ENCODE peak calls at places on chromosomes 4 and X, in eight cellular contexts. One of them, this sample, is unnamed.
A peak's percentile ranks its signal among the peaks of the same experiment; 100 is the strongest.

GRCh38 chrX:38819163-38819562 is 17.9 kb downstream of the MID1IP1 start:
- DNase-seq in brain microvascular endothelial cell: no peak
- DNase-seq in epithelial cell of esophagus: no peak
- DNase-seq in A549: no peak
- DNase-seq in astrocyte: no peak
- DNase-seq in tibial artery: no peak
- DNase-seq in cardiac muscle cell: no peak
- DNase-seq in astrocyte of the cerebellum: no peak
- DNase-seq in this sample: no peak

GRCh38 chr4:149735796-149736195 is 79.8 kb downstream of the IQCM start:
- DNase-seq in cardiac muscle cell: peak; percentile 57
- DNase-seq in epithelial cell of esophagus: peak; percentile 43
- DNase-seq in tibial artery: no peak
- DNase-seq in astrocyte: no peak
- DNase-seq in astrocyte of the cerebellum: no peak
- DNase-seq in A549: no peak
- DNase-seq in brain microvascular endothelial cell: no peak
- DNase-seq in this sample: peak; percentile 55

GRCh38 chrX:45142185-45142584 is 58.5 kb downstream of the DIPK2B start:
- DNase-seq in astrocyte of the cerebellum: no peak
- DNase-seq in cardiac muscle cell: no peak
- DNase-seq in brain microvascular endothelial cell: no peak
- DNase-seq in tibial artery: no peak
- DNase-seq in A549: no peak
- DNase-seq in astrocyte: no peak
- DNase-seq in epithelial cell of esophagus: no peak
- DNase-seq in this sample: no peak

GRCh38 chr4:56655209-56655626 is 25.9 kb downstream of the HOPX start:
- DNase-seq in astrocyte: peak; percentile 18
- DNase-seq in cardiac muscle cell: peak; percentile 29
- DNase-seq in tibial artery: no peak
- DNase-seq in A549: no peak
- DNase-seq in astrocyte of the cerebellum: no peak
- DNase-seq in brain microvascular endothelial cell: no peak
- DNase-seq in epithelial cell of esophagus: peak; percentile 39
- DNase-seq in this sample: peak; percentile 25

GRCh38 chr4:37383579-37384229 is 139.2 kb downstream of the NWD2 start:
- DNase-seq in cardiac muscle cell: peak; percentile 40
- DNase-seq in astrocyte of the cerebellum: no peak
- DNase-seq in astrocyte: no peak
- DNase-seq in A549: peak; percentile 9
- DNase-seq in tibial artery: no peak
- DNase-seq in brain microvascular endothelial cell: peak; percentile 11
- DNase-seq in epithelial cell of esophagus: peak; percentile 50
- DNase-seq in this sample: peak; percentile 30

GRCh38 chr4:5566991-5567390 is 141.4 kb downstream of the EVC2 start:
- DNase-seq in cardiac muscle cell: no peak
- DNase-seq in brain microvascular endothelial cell: no peak
- DNase-seq in astrocyte of the cerebellum: no peak
- DNase-seq in astrocyte: no peak
- DNase-seq in A549: no peak
- DNase-seq in epithelial cell of esophagus: no peak
- DNase-seq in tibial artery: no peak
- DNase-seq in this sample: no peak

GRCh38 chr4:74473155-74473811 is 28.3 kb downstream of the AREG start:
- DNase-seq in astrocyte of the cerebellum: peak; percentile 63
- DNase-seq in cardiac muscle cell: peak; percentile 92
- DNase-seq in epithelial cell of esophagus: peak; percentile 90
- DNase-seq in tibial artery: peak; percentile 41
- DNase-seq in brain microvascular endothelial cell: peak; percentile 91
- DNase-seq in A549: peak; percentile 10
- DNase-seq in astrocyte: peak; percentile 84
- DNase-seq in this sample: peak; percentile 91

GRCh38 chrX:100654256-100654655 is 10.3 kb downstream of the SRPX2 start:
- DNase-seq in tibial artery: no peak
- DNase-seq in cardiac muscle cell: peak; percentile 48
- DNase-seq in brain microvascular endothelial cell: no peak
- DNase-seq in astrocyte of the cerebellum: no peak
- DNase-seq in A549: peak; percentile 18
- DNase-seq in astrocyte: no peak
- DNase-seq in epithelial cell of esophagus: peak; percentile 30
- DNase-seq in this sample: peak; percentile 64

GRCh38 chrX:70096052-70096451 is 33.8 kb downstream of the OTUD6A start:
- DNase-seq in astrocyte: no peak
- DNase-seq in A549: no peak
- DNase-seq in tibial artery: no peak
- DNase-seq in cardiac muscle cell: peak; percentile 46
- DNase-seq in brain microvascular endothelial cell: peak; percentile 11
- DNase-seq in astrocyte of the cerebellum: no peak
- DNase-seq in epithelial cell of esophagus: peak; percentile 44
- DNase-seq in this sample: peak; percentile 24

GRCh38 chr4:30354605-30355004 is 365.6 kb upstream of the PCDH7 start:
- DNase-seq in astrocyte of the cerebellum: no peak
- DNase-seq in tibial artery: no peak
- DNase-seq in cardiac muscle cell: no peak
- DNase-seq in epithelial cell of esophagus: no peak
- DNase-seq in A549: no peak
- DNase-seq in astrocyte: no peak
- DNase-seq in brain microvascular endothelial cell: no peak
- DNase-seq in this sample: no peak

GRCh38 chr4:164009435-164009834 is 514.9 kb downstream of the TMA16 start:
- DNase-seq in A549: no peak
- DNase-seq in tibial artery: no peak
- DNase-seq in cardiac muscle cell: no peak
- DNase-seq in brain microvascular endothelial cell: no peak
- DNase-seq in astrocyte of the cerebellum: no peak
- DNase-seq in astrocyte: no peak
- DNase-seq in epithelial cell of esophagus: no peak
- DNase-seq in this sample: no peak

GRCh38 chr4:164011791-164012190 is 517.3 kb downstream of the TMA16 start:
- DNase-seq in cardiac muscle cell: no peak
- DNase-seq in A549: no peak
- DNase-seq in epithelial cell of esophagus: no peak
- DNase-seq in astrocyte: no peak
- DNase-seq in tibial artery: no peak
- DNase-seq in astrocyte of the cerebellum: no peak
- DNase-seq in brain microvascular endothelial cell: no peak
- DNase-seq in this sample: no peak

DNA sequence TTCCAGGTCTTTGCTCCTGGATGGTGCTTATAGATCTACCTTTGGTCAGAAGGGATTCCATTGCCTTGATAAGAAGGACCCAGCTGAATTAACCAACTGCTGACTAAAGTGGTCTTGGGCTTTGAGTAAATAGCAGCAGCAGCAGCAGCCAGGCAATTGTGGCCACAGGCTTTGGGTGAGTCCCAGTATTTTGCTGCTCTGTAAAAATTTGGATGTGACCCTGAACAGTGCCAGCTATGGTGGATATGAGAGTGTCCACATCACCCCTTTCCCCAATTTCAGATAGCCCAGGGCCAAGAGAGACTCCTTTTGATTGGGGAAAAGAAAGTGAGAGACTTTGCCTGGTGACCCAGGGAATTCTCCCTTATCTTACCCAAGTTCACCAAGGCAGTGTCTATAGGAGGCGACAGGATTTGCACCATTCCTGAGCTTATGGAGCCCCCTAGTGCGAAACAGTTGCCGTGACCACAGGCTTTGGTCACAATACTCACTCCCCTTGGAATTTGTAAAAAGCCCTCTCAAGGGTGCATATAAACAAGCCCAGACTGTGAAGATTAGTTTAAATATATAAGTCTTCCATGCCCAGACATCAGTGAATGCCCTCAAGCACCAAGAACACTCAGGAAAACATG is 518.0 kb downstream of the TMA16 start:
- DNase-seq in A549: no peak
- DNase-seq in brain microvascular endothelial cell: peak; percentile 13
- DNase-seq in tibial artery: no peak
- DNase-seq in astrocyte of the cerebellum: peak; percentile 23
- DNase-seq in cardiac muscle cell: no peak
- DNase-seq in astrocyte: peak; percentile 20
- DNase-seq in epithelial cell of esophagus: peak; percentile 65
- DNase-seq in this sample: peak; percentile 34
- TF ChIP-seq CTCF in A549: no peak
- TF ChIP-seq CTCF in brain microvascular endothelial cell: peak; percentile 80
- TF ChIP-seq CTCF in tibial artery: no peak
- TF ChIP-seq CTCF in astrocyte of the cerebellum: peak; percentile 72
- TF ChIP-seq CTCF in cardiac muscle cell: no peak
- TF ChIP-seq CTCF in astrocyte: peak; percentile 54
- TF ChIP-seq CTCF in epithelial cell of esophagus: peak; percentile 76
- TF ChIP-seq CTCF in this sample: peak; percentile 48

GRCh38 chr4:126915999-126916625 is 716.6 kb upstream of the INTU start:
- DNase-seq in cardiac muscle cell: peak; percentile 55
- DNase-seq in astrocyte of the cerebellum: no peak
- DNase-seq in A549: no peak
- DNase-seq in epithelial cell of esophagus: no peak
- DNase-seq in brain microvascular endothelial cell: no peak
- DNase-seq in astrocyte: no peak
- DNase-seq in tibial artery: no peak
- DNase-seq in this sample: no peak
- H3K4me3 ChIP-seq in cardiac muscle cell: no peak overlapping the region
- H3K4me3 ChIP-seq in astrocyte of the cerebellum: peak overlapping the region; percentile 11
- H3K4me3 ChIP-seq in A549: no peak overlapping the region
- H3K4me3 ChIP-seq in epithelial cell of esophagus: no peak overlapping the region
- H3K4me3 ChIP-seq in brain microvascular endothelial cell: no peak overlapping the region
- H3K4me3 ChIP-seq in astrocyte: peak overlapping the region; percentile 38
- H3K4me3 ChIP-seq in tibial artery: peak overlapping the region; percentile 32
- H3K4me3 ChIP-seq in this sample: no peak overlapping the region

GRCh38 chrX:131762802-131763234 is 218.9 kb downstream of the OR13H1 start:
- DNase-seq in astrocyte of the cerebellum: peak; percentile 68
- DNase-seq in epithelial cell of esophagus: no peak
- DNase-seq in A549: peak; percentile 66
- DNase-seq in brain microvascular endothelial cell: peak; percentile 64
- DNase-seq in cardiac muscle cell: no peak
- DNase-seq in tibial artery: no peak
- DNase-seq in astrocyte: peak; percentile 17
- DNase-seq in this sample: peak; percentile 78
- TF ChIP-seq CTCF in astrocyte of the cerebellum: peak; percentile 40
- TF ChIP-seq CTCF in epithelial cell of esophagus: no peak
- TF ChIP-seq CTCF in A549: peak; percentile 66
- TF ChIP-seq CTCF in brain microvascular endothelial cell: peak; percentile 52
- TF ChIP-seq CTCF in cardiac muscle cell: no peak
- TF ChIP-seq CTCF in tibial artery: no peak
- TF ChIP-seq CTCF in astrocyte: no peak
- TF ChIP-seq CTCF in this sample: peak; percentile 47

GRCh38 chr4:138056541-138056940 is 185.6 kb downstream of the SLC7A11 start:
- DNase-seq in cardiac muscle cell: no peak
- DNase-seq in tibial artery: no peak
- DNase-seq in brain microvascular endothelial cell: no peak
- DNase-seq in astrocyte of the cerebellum: no peak
- DNase-seq in astrocyte: no peak
- DNase-seq in A549: no peak
- DNase-seq in epithelial cell of esophagus: no peak
- DNase-seq in this sample: no peak

GRCh38 chr4:138053601-138054322 is 188.4 kb downstream of the SLC7A11 start:
- DNase-seq in cardiac muscle cell: peak; percentile 87
- DNase-seq in tibial artery: no peak
- DNase-seq in A549: peak; percentile 51
- DNase-seq in brain microvascular endothelial cell: peak; percentile 93
- DNase-seq in astrocyte: peak; percentile 92
- DNase-seq in astrocyte of the cerebellum: peak; percentile 63
- DNase-seq in epithelial cell of esophagus: peak; percentile 95
- DNase-seq in this sample: peak; percentile 96

GRCh38 chr4:138051157-138051556 is 191.0 kb downstream of the SLC7A11 start:
- DNase-seq in A549: no peak
- DNase-seq in astrocyte of the cerebellum: no peak
- DNase-seq in brain microvascular endothelial cell: peak; percentile 42
- DNase-seq in cardiac muscle cell: no peak
- DNase-seq in astrocyte: peak; percentile 63
- DNase-seq in epithelial cell of esophagus: peak; percentile 18
- DNase-seq in tibial artery: no peak
- DNase-seq in this sample: peak; percentile 51

GRCh38 chr4:138050601-138051000 is 191.5 kb downstream of the SLC7A11 start:
- DNase-seq in brain microvascular endothelial cell: peak; percentile 53
- DNase-seq in astrocyte: no peak
- DNase-seq in tibial artery: no peak
- DNase-seq in astrocyte of the cerebellum: no peak
- DNase-seq in A549: no peak
- DNase-seq in cardiac muscle cell: no peak
- DNase-seq in epithelial cell of esophagus: no peak
- DNase-seq in this sample: no peak

DNA sequence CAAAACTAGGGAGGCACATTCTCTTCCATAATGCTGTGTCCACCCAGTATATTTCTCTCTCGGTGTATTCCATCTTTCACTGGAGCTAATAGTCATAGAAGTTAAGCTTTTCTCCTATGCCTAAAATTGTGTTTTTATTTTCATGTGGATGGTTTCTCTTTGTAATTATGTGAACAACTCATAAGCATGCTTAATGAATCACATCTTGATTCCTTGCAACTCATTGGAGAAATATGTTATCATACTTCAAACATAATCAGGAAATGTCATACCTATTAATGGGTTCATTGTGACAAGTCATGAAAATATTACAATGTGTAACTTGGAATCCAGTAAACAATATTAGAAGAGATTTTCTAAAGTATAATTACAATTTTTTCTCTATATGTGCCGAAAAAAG is 186.3 kb downstream of the SLC7A11 start:
- DNase-seq in tibial artery: no peak
- DNase-seq in astrocyte of the cerebellum: no peak
- DNase-seq in epithelial cell of esophagus: peak; percentile 67
- DNase-seq in brain microvascular endothelial cell: no peak
- DNase-seq in astrocyte: peak; percentile 61
- DNase-seq in cardiac muscle cell: no peak
- DNase-seq in A549: no peak
- DNase-seq in this sample: peak; percentile 30
- H3K4me3 ChIP-seq in tibial artery: no peak overlapping the region
- H3K4me3 ChIP-seq in astrocyte of the cerebellum: no peak overlapping the region
- H3K4me3 ChIP-seq in epithelial cell of esophagus: no peak overlapping the region
- H3K4me3 ChIP-seq in brain microvascular endothelial cell: no peak overlapping the region
- H3K4me3 ChIP-seq in astrocyte: peak overlapping the region; percentile 16
- H3K4me3 ChIP-seq in cardiac muscle cell: no peak overlapping the region
- H3K4me3 ChIP-seq in A549: no peak overlapping the region
- H3K4me3 ChIP-seq in this sample: no peak overlapping the region

DNA sequence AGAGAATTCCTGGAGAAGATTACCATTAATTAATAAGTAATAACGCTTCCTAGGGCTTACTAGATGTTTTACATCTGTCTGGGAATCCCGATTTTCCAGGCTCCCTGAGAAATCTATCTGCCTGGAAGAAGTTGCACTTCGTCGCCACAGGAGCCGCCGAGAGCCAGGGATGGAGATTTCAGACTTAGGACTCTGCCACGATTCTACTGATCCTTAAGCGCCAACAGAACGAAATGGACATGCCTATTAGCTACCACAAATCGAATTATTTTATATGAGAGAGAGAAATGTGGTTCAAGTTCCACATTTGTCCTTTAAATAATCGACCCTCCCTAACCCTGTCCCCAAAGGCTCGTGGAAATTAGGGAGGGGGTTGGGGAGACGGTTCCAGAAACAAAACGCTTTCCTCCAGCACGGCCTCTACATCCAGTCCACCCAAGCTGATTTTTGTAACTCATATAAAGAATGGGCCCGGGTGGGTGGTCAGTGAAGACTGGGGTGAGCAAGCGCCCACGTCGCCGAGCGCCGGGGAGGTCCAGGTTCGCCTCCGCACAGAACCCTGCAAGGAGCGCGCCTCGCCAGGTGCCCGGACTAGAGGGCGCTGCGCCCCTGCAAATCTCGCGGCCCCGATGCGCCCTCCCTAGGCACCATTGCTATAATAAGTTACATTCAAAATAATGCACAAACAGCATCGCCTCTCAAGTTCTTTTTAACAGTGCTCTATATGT is 1.9 kb upstream of the FAT1 start:
- DNase-seq in astrocyte: peak; percentile 80
- DNase-seq in astrocyte of the cerebellum: peak; percentile 76
- DNase-seq in cardiac muscle cell: peak; percentile 91
- DNase-seq in A549: peak; percentile 72
- DNase-seq in epithelial cell of esophagus: peak; percentile 92
- DNase-seq in brain microvascular endothelial cell: peak; percentile 83
- DNase-seq in tibial artery: peak; percentile 79
- DNase-seq in this sample: peak; percentile 84
- TF ChIP-seq CTCF in astrocyte: peak; percentile 55
- TF ChIP-seq CTCF in astrocyte of the cerebellum: peak; percentile 73
- TF ChIP-seq CTCF in cardiac muscle cell: peak; percentile 75
- TF ChIP-seq CTCF in A549: peak; percentile 78
- TF ChIP-seq CTCF in epithelial cell of esophagus: peak; percentile 70
- TF ChIP-seq CTCF in brain microvascular endothelial cell: peak; percentile 85
- TF ChIP-seq CTCF in tibial artery: peak; percentile 63
- TF ChIP-seq CTCF in this sample: peak; percentile 45